ENCODE peak calls at places on chromosome 6, in ten cellular contexts. One of them, this sample, is unnamed.

GRCh38 chr6:134544737-134545136 is 226.8 kb upstream of the SGK1 start:
- DNase-seq in osteocyte: no peak
- DNase-seq in AG04449: no peak
- DNase-seq in caudate nucleus: no peak
- DNase-seq in lung: no peak
- DNase-seq in cardiac fibroblast: no peak
- DNase-seq in left cardiac atrium: no peak
- DNase-seq in activated T-cell treated with anti-CD3 and anti-CD28 coated beads, Interleukin-2, amount 50 U/mL, for 1 hour: no peak
- DNase-seq in HT1080: no peak
- DNase-seq in GM20000: no peak
- DNase-seq in this sample: no peak

GRCh38 chr6:108616544-108616943 is 55.8 kb downstream of the FOXO3 start:
- DNase-seq in HT1080: no peak
- DNase-seq in caudate nucleus: no peak
- DNase-seq in activated T-cell treated with anti-CD3 and anti-CD28 coated beads, Interleukin-2, amount 50 U/mL, for 1 hour: no peak
- DNase-seq in cardiac fibroblast: no peak
- DNase-seq in left cardiac atrium: no peak
- DNase-seq in AG04449: no peak
- DNase-seq in lung: no peak
- DNase-seq in GM20000: no peak
- DNase-seq in osteocyte: no peak
- DNase-seq in this sample: no peak

GRCh38 chr6:112298021-112298745 is 43.8 kb upstream of the LAMA4 start:
- DNase-seq in AG04449: peak
- DNase-seq in GM20000: no peak
- DNase-seq in caudate nucleus: no peak
- DNase-seq in activated T-cell treated with anti-CD3 and anti-CD28 coated beads, Interleukin-2, amount 50 U/mL, for 1 hour: no peak
- DNase-seq in cardiac fibroblast: peak
- DNase-seq in osteocyte: no peak
- DNase-seq in left cardiac atrium: no peak
- DNase-seq in lung: no peak
- DNase-seq in HT1080: peak
- DNase-seq in this sample: peak

GRCh38 chr6:90939906-90940305 is 353.0 kb upstream of the MAP3K7 start:
- DNase-seq in cardiac fibroblast: no peak
- DNase-seq in left cardiac atrium: no peak
- DNase-seq in lung: no peak
- DNase-seq in caudate nucleus: no peak
- DNase-seq in AG04449: no peak
- DNase-seq in osteocyte: no peak
- DNase-seq in activated T-cell treated with anti-CD3 and anti-CD28 coated beads, Interleukin-2, amount 50 U/mL, for 1 hour: no peak
- DNase-seq in HT1080: no peak
- DNase-seq in GM20000: no peak
- DNase-seq in this sample: no peak

GRCh38 chr6:27770724-27771123 is 141.5 kb downstream of the OR2B2 start:
- DNase-seq in osteocyte: peak
- DNase-seq in HT1080: no peak
- DNase-seq in lung: no peak
- DNase-seq in AG04449: no peak
- DNase-seq in GM20000: no peak
- DNase-seq in cardiac fibroblast: no peak
- DNase-seq in caudate nucleus: no peak
- DNase-seq in left cardiac atrium: no peak
- DNase-seq in activated T-cell treated with anti-CD3 and anti-CD28 coated beads, Interleukin-2, amount 50 U/mL, for 1 hour: no peak
- DNase-seq in this sample: no peak

GRCh38 chr6:27251672-27252251 is 4.3 kb downstream of the PRSS16 start:
- DNase-seq in cardiac fibroblast: peak
- DNase-seq in left cardiac atrium: peak
- DNase-seq in GM20000: peak
- DNase-seq in AG04449: no peak
- DNase-seq in caudate nucleus: no peak
- DNase-seq in activated T-cell treated with anti-CD3 and anti-CD28 coated beads, Interleukin-2, amount 50 U/mL, for 1 hour: peak
- DNase-seq in HT1080: no peak
- DNase-seq in osteocyte: no peak
- DNase-seq in lung: peak
- DNase-seq in this sample: peak

GRCh38 chr6:124800222-124800621 is 162.0 kb upstream of the RNF217 start:
- DNase-seq in osteocyte: no peak
- DNase-seq in HT1080: no peak
- DNase-seq in lung: no peak
- DNase-seq in activated T-cell treated with anti-CD3 and anti-CD28 coated beads, Interleukin-2, amount 50 U/mL, for 1 hour: no peak
- DNase-seq in left cardiac atrium: no peak
- DNase-seq in GM20000: no peak
- DNase-seq in caudate nucleus: no peak
- DNase-seq in AG04449: no peak
- DNase-seq in cardiac fibroblast: no peak
- DNase-seq in this sample: no peak

GRCh38 chr6:135647521-135647920 is 150.0 kb upstream of the AHI1 start:
- DNase-seq in AG04449: no peak
- DNase-seq in caudate nucleus: no peak
- DNase-seq in activated T-cell treated with anti-CD3 and anti-CD28 coated beads, Interleukin-2, amount 50 U/mL, for 1 hour: no peak
- DNase-seq in lung: no peak
- DNase-seq in HT1080: no peak
- DNase-seq in left cardiac atrium: no peak
- DNase-seq in osteocyte: no peak
- DNase-seq in GM20000: no peak
- DNase-seq in cardiac fibroblast: no peak
- DNase-seq in this sample: no peak

GRCh38 chr6:84645563-84646266 is 118.7 kb downstream of the TBX18 start:
- DNase-seq in caudate nucleus: no peak
- DNase-seq in cardiac fibroblast: peak
- DNase-seq in GM20000: no peak
- DNase-seq in lung: no peak
- DNase-seq in left cardiac atrium: no peak
- DNase-seq in HT1080: peak
- DNase-seq in activated T-cell treated with anti-CD3 and anti-CD28 coated beads, Interleukin-2, amount 50 U/mL, for 1 hour: no peak
- DNase-seq in osteocyte: no peak
- DNase-seq in AG04449: no peak
- DNase-seq in this sample: peak

GRCh38 chr6:139010674-139011073 is 17.9 kb upstream of the ABRACL start:
- DNase-seq in caudate nucleus: no peak
- DNase-seq in GM20000: no peak
- DNase-seq in activated T-cell treated with anti-CD3 and anti-CD28 coated beads, Interleukin-2, amount 50 U/mL, for 1 hour: no peak
- DNase-seq in HT1080: no peak
- DNase-seq in AG04449: no peak
- DNase-seq in cardiac fibroblast: no peak
- DNase-seq in left cardiac atrium: no peak
- DNase-seq in lung: no peak
- DNase-seq in osteocyte: no peak
- DNase-seq in this sample: no peak

GRCh38 chr6:150286919-150287318 is 81.9 kb upstream of the IYD start:
- DNase-seq in osteocyte: no peak
- DNase-seq in caudate nucleus: no peak
- DNase-seq in GM20000: no peak
- DNase-seq in left cardiac atrium: no peak
- DNase-seq in AG04449: no peak
- DNase-seq in lung: no peak
- DNase-seq in activated T-cell treated with anti-CD3 and anti-CD28 coated beads, Interleukin-2, amount 50 U/mL, for 1 hour: no peak
- DNase-seq in cardiac fibroblast: no peak
- DNase-seq in HT1080: peak
- DNase-seq in this sample: no peak

GRCh38 chr6:135002974-135003703 is 51.5 kb downstream of the HBS1L start:
- DNase-seq in AG04449: no peak
- DNase-seq in cardiac fibroblast: no peak
- DNase-seq in GM20000: peak
- DNase-seq in lung: no peak
- DNase-seq in left cardiac atrium: no peak
- DNase-seq in caudate nucleus: no peak
- DNase-seq in HT1080: no peak
- DNase-seq in activated T-cell treated with anti-CD3 and anti-CD28 coated beads, Interleukin-2, amount 50 U/mL, for 1 hour: no peak
- DNase-seq in osteocyte: no peak
- DNase-seq in this sample: no peak

GRCh38 chr6:68638225-68638900 is 3.3 kb downstream of the ADGRB3 start:
- DNase-seq in GM20000: peak
- DNase-seq in left cardiac atrium: peak
- DNase-seq in HT1080: no peak
- DNase-seq in cardiac fibroblast: peak
- DNase-seq in AG04449: no peak
- DNase-seq in osteocyte: no peak
- DNase-seq in activated T-cell treated with anti-CD3 and anti-CD28 coated beads, Interleukin-2, amount 50 U/mL, for 1 hour: no peak
- DNase-seq in caudate nucleus: no peak
- DNase-seq in lung: no peak
- DNase-seq in this sample: peak

GRCh38 chr6:5640614-5641013 is 366.1 kb downstream of the NRN1 start:
- DNase-seq in cardiac fibroblast: no peak
- DNase-seq in caudate nucleus: no peak
- DNase-seq in AG04449: no peak
- DNase-seq in osteocyte: no peak
- DNase-seq in activated T-cell treated with anti-CD3 and anti-CD28 coated beads, Interleukin-2, amount 50 U/mL, for 1 hour: no peak
- DNase-seq in lung: no peak
- DNase-seq in left cardiac atrium: no peak
- DNase-seq in GM20000: no peak
- DNase-seq in HT1080: no peak
- DNase-seq in this sample: no peak

GRCh38 chr6:16901777-16902176 is 140.5 kb upstream of the ATXN1 start:
- DNase-seq in osteocyte: no peak
- DNase-seq in cardiac fibroblast: peak
- DNase-seq in caudate nucleus: no peak
- DNase-seq in HT1080: no peak
- DNase-seq in AG04449: no peak
- DNase-seq in left cardiac atrium: peak
- DNase-seq in GM20000: no peak
- DNase-seq in lung: peak
- DNase-seq in activated T-cell treated with anti-CD3 and anti-CD28 coated beads, Interleukin-2, amount 50 U/mL, for 1 hour: no peak
- DNase-seq in this sample: peak

GRCh38 chr6:157753291-157753690 is 69.8 kb upstream of the SNX9 start:
- DNase-seq in activated T-cell treated with anti-CD3 and anti-CD28 coated beads, Interleukin-2, amount 50 U/mL, for 1 hour: no peak
- DNase-seq in caudate nucleus: no peak
- DNase-seq in left cardiac atrium: no peak
- DNase-seq in GM20000: no peak
- DNase-seq in AG04449: no peak
- DNase-seq in cardiac fibroblast: no peak
- DNase-seq in osteocyte: no peak
- DNase-seq in HT1080: no peak
- DNase-seq in lung: no peak
- DNase-seq in this sample: no peak

GRCh38 chr6:144896296-144896695 is 611.2 kb downstream of the UTRN start:
- DNase-seq in caudate nucleus: no peak
- DNase-seq in activated T-cell treated with anti-CD3 and anti-CD28 coated beads, Interleukin-2, amount 50 U/mL, for 1 hour: no peak
- DNase-seq in HT1080: no peak
- DNase-seq in lung: no peak
- DNase-seq in left cardiac atrium: no peak
- DNase-seq in cardiac fibroblast: no peak
- DNase-seq in GM20000: no peak
- DNase-seq in osteocyte: no peak
- DNase-seq in AG04449: no peak
- DNase-seq in this sample: no peak

GRCh38 chr6:28880894-28881780 is 42.6 kb downstream of the TRIM27 start:
- DNase-seq in GM20000: peak
- DNase-seq in cardiac fibroblast: peak
- DNase-seq in AG04449: no peak
- DNase-seq in activated T-cell treated with anti-CD3 and anti-CD28 coated beads, Interleukin-2, amount 50 U/mL, for 1 hour: peak
- DNase-seq in caudate nucleus: peak
- DNase-seq in osteocyte: peak
- DNase-seq in lung: peak
- DNase-seq in HT1080: peak
- DNase-seq in left cardiac atrium: peak
- DNase-seq in this sample: peak

GRCh38 chr6:2231438-2231837 is 14.0 kb downstream of the GMDS start:
- DNase-seq in AG04449: no peak
- DNase-seq in osteocyte: no peak
- DNase-seq in caudate nucleus: no peak
- DNase-seq in lung: no peak
- DNase-seq in left cardiac atrium: no peak
- DNase-seq in activated T-cell treated with anti-CD3 and anti-CD28 coated beads, Interleukin-2, amount 50 U/mL, for 1 hour: no peak
- DNase-seq in cardiac fibroblast: peak
- DNase-seq in GM20000: no peak
- DNase-seq in HT1080: peak
- DNase-seq in this sample: peak

GRCh38 chr6:25603251-25603650 is 48.8 kb upstream of the SCGN start:
- DNase-seq in GM20000: no peak
- DNase-seq in HT1080: no peak
- DNase-seq in osteocyte: no peak
- DNase-seq in left cardiac atrium: no peak
- DNase-seq in activated T-cell treated with anti-CD3 and anti-CD28 coated beads, Interleukin-2, amount 50 U/mL, for 1 hour: no peak
- DNase-seq in AG04449: no peak
- DNase-seq in caudate nucleus: no peak
- DNase-seq in cardiac fibroblast: no peak
- DNase-seq in lung: no peak
- DNase-seq in this sample: no peak

GRCh38 chr6:89313006-89313405 is 2.1 kb downstream of the GABRR2 start:
- DNase-seq in GM20000: no peak
- DNase-seq in activated T-cell treated with anti-CD3 and anti-CD28 coated beads, Interleukin-2, amount 50 U/mL, for 1 hour: no peak
- DNase-seq in cardiac fibroblast: peak
- DNase-seq in HT1080: peak
- DNase-seq in AG04449: peak
- DNase-seq in osteocyte: no peak
- DNase-seq in left cardiac atrium: no peak
- DNase-seq in caudate nucleus: no peak
- DNase-seq in lung: no peak
- DNase-seq in this sample: no peak

GRCh38 chr6:37783831-37784584 is 35.5 kb upstream of the ZFAND3 start:
- DNase-seq in AG04449: no peak
- DNase-seq in HT1080: no peak
- DNase-seq in cardiac fibroblast: peak
- DNase-seq in activated T-cell treated with anti-CD3 and anti-CD28 coated beads, Interleukin-2, amount 50 U/mL, for 1 hour: peak
- DNase-seq in lung: no peak
- DNase-seq in GM20000: peak
- DNase-seq in osteocyte: no peak
- DNase-seq in caudate nucleus: peak
- DNase-seq in left cardiac atrium: peak
- DNase-seq in this sample: peak

GRCh38 chr6:130527173-130527572 is 161.4 kb downstream of the TMEM200A start:
- DNase-seq in left cardiac atrium: no peak
- DNase-seq in AG04449: no peak
- DNase-seq in lung: no peak
- DNase-seq in osteocyte: no peak
- DNase-seq in GM20000: no peak
- DNase-seq in HT1080: no peak
- DNase-seq in activated T-cell treated with anti-CD3 and anti-CD28 coated beads, Interleukin-2, amount 50 U/mL, for 1 hour: no peak
- DNase-seq in cardiac fibroblast: no peak
- DNase-seq in caudate nucleus: no peak
- DNase-seq in this sample: no peak

GRCh38 chr6:143579703-143580102 is 68.2 kb upstream of the FUCA2 start:
- DNase-seq in left cardiac atrium: peak
- DNase-seq in HT1080: peak
- DNase-seq in lung: no peak
- DNase-seq in cardiac fibroblast: peak
- DNase-seq in osteocyte: no peak
- DNase-seq in caudate nucleus: no peak
- DNase-seq in activated T-cell treated with anti-CD3 and anti-CD28 coated beads, Interleukin-2, amount 50 U/mL, for 1 hour: no peak
- DNase-seq in AG04449: peak
- DNase-seq in GM20000: no peak
- DNase-seq in this sample: no peak